ENCODE peak calls at places on chromosomes 6 and 20, in six cellular contexts. S, Y, M, G, Z and V are unnamed samples.
A peak's percentile ranks its signal among the peaks of the same experiment; 100 is the strongest.

GRCh38 chr6:33430991-33431879 is 11.4 kb downstream of the SYNGAP1 start:
- DNase-seq in S (peak; percentile 88), Y (peak; percentile 92), M (peak; percentile 83), G (peak; percentile 93), Z (peak; percentile 47), V (peak; percentile 84)

GRCh38 chr6:100283288-100283687 is 181.4 kb downstream of the SIM1 start:
- DNase-seq in S (no peak), Y (no peak), M (peak; percentile 90), G (no peak), Z (no peak), V (peak; percentile 68)

GRCh38 chr6:74932214-74932923 is 273.5 kb downstream of the COL12A1 start:
- DNase-seq in S (no peak), Y (no peak), M (peak; percentile 56), G (no peak), Z (no peak), V (no peak)

GRCh38 chr6:107977283-107977682 is 19.3 kb upstream of the SEC63 start:
- DNase-seq in S (no peak), Y (no peak), M (no peak), G (no peak), Z (no peak), V (no peak)

GRCh38 chr6:139568956-139569538 is 194.6 kb upstream of the CITED2 start:
- DNase-seq in S (no peak), Y (no peak), M (no peak), G (no peak), Z (no peak), V (no peak)

GRCh38 chr6:82298012-82298411 is 50.5 kb upstream of the IBTK start:
- DNase-seq in S (no peak), Y (no peak), M (no peak), G (no peak), Z (no peak), V (no peak)

GRCh38 chr6:43874814-43875590 is 105.0 kb downstream of the VEGFA start:
- DNase-seq in S (no peak), Y (no peak), M (no peak), G (no peak), Z (no peak), V (no peak)

GRCh38 chr20:36865076-36865860 is 10.7 kb upstream of the TLDC2 start:
- DNase-seq in S (no peak), Y (no peak), M (peak; percentile 52), G (no peak), Z (no peak), V (no peak)

GRCh38 chr6:37535701-37536461 is 36.2 kb upstream of the CCDC167 start:
- DNase-seq in S (no peak), Y (no peak), M (no peak), G (peak; percentile 53), Z (no peak), V (peak; percentile 40)

GRCh38 chr20:43895235-43895634 is 19.4 kb upstream of the TOX2 start:
- DNase-seq in S (no peak), Y (no peak), M (no peak), G (no peak), Z (no peak), V (no peak)

GRCh38 chr6:135088818-135089809 is 34.5 kb upstream of the HBS1L start:
- DNase-seq in S (no peak), Y (no peak), M (no peak), G (no peak), Z (no peak), V (no peak)

GRCh38 chr20:49323622-49324238 is 45.9 kb upstream of the ZNFX1 start:
- DNase-seq in S (no peak), Y (peak; percentile 56), M (peak; percentile 58), G (no peak), Z (peak; percentile 32), V (peak; percentile 50)

GRCh38 chr6:116764961-116765841 is at the start of gene FAM162B:
- DNase-seq in S (peak; percentile 67), Y (peak; percentile 79), M (peak; percentile 91), G (peak; percentile 67), Z (no peak), V (peak; percentile 93)

GRCh38 chr6:56752009-56752408 is 109.3 kb upstream of the DST start:
- DNase-seq in S (no peak), Y (no peak), M (peak; percentile 83), G (no peak), Z (peak; percentile 59), V (no peak)

GRCh38 chr6:72401865-72402264 is 220.0 kb upstream of the KCNQ5 start:
- DNase-seq in S (no peak), Y (no peak), M (no peak), G (no peak), Z (no peak), V (no peak)

GRCh38 chr6:161210857-161211256 is 63.0 kb downstream of the AGPAT4 start:
- DNase-seq in S (no peak), Y (no peak), M (no peak), G (no peak), Z (no peak), V (no peak)

GRCh38 chr6:158686791-158687381 is 37.0 kb downstream of the SYTL3 start:
- DNase-seq in S (no peak), Y (no peak), M (no peak), G (no peak), Z (peak; percentile 28), V (no peak)

GRCh38 chr20:53813728-53814459 is 220.3 kb upstream of the ZNF217 start:
- DNase-seq in S (no peak), Y (no peak), M (no peak), G (no peak), Z (no peak), V (no peak)

GRCh38 chr6:90375681-90376439 is 79.2 kb upstream of the BACH2 start:
- DNase-seq in S (no peak), Y (no peak), M (peak; percentile 64), G (no peak), Z (no peak), V (no peak)

GRCh38 chr6:155228549-155229166 is 35.2 kb upstream of the CLDN20 start:
- DNase-seq in S (no peak), Y (no peak), M (no peak), G (no peak), Z (no peak), V (no peak)

GRCh38 chr6:31736026-31736767 is at the start of gene CLIC1:
- DNase-seq in S (peak; percentile 95), Y (peak; percentile 96), M (peak; percentile 94), G (peak; percentile 81), Z (peak; percentile 89), V (peak; percentile 77)

GRCh38 chr20:10433623-10434466 is at the start of gene MKKS:
- DNase-seq in S (peak; percentile 95), Y (peak; percentile 98), M (peak; percentile 94), G (peak; percentile 89), Z (peak; percentile 92), V (peak; percentile 94)

GRCh38 chr6:54058236-54058635 is 53.0 kb upstream of the MLIP start:
- DNase-seq in S (no peak), Y (no peak), M (no peak), G (no peak), Z (no peak), V (no peak)

GRCh38 chr6:125445054-125445453 is 143.3 kb upstream of the HDDC2 start:
- DNase-seq in S (no peak), Y (no peak), M (no peak), G (no peak), Z (no peak), V (no peak)

GRCh38 chr6:39929733-39930461 is 4.4 kb downstream of the MOCS1 start:
- DNase-seq in S (no peak), Y (no peak), M (no peak), G (no peak), Z (no peak), V (no peak)

GRCh38 chr6:149097794-149098193 is 219.7 kb upstream of the TAB2 start:
- DNase-seq in S (no peak), Y (no peak), M (no peak), G (no peak), Z (no peak), V (no peak)